ENCODE peak calls at places on chromosomes 11 and 22, in four cellular contexts. G, A, R and L are unnamed samples.

GRCh38 chr11:71333473-71333872 is 81.1 kb upstream of the SHANK2 start:
- DNase-seq in G (peak; percentile 27), A (no peak), R (no peak), L (no peak)

GRCh38 chr11:105000797-105001196 is 22.2 kb downstream of the CASP5 start:
- DNase-seq in G (no peak), A (no peak), R (peak; percentile 57), L (no peak)

GRCh38 chr22:44957267-44957905 is 52.4 kb downstream of the PHF21B start:
- DNase-seq in G (no peak), A (peak; percentile 3), R (no peak), L (no peak)

GRCh38 chr22:44120314-44120704 is 60.4 kb upstream of the PARVG start:
- DNase-seq in G (no peak), A (no peak), R (no peak), L (no peak)

GRCh38 chr11:1384206-1384965 is 5.3 kb upstream of the BRSK2 start:
- DNase-seq in G (no peak), A (peak; percentile 15), R (peak; percentile 36), L (no peak)

GRCh38 chr11:133382217-133382746 is 150.0 kb downstream of the OPCML start:
- DNase-seq in G (no peak), A (no peak), R (no peak), L (no peak)

GRCh38 chr11:79019981-79020380 is 420.8 kb downstream of the TENM4 start:
- DNase-seq in G (no peak), A (no peak), R (no peak), L (no peak)

GRCh38 chr22:44409691-44410316 is 88.2 kb downstream of the RTL6 start:
- DNase-seq in G (no peak), A (no peak), R (no peak), L (no peak)

GRCh38 chr11:73292481-73292880 is 15.6 kb upstream of the ARHGEF17 start:
- DNase-seq in G (no peak), A (no peak), R (no peak), L (no peak)